ENCODE peak calls at places on chromosomes 3 and 15, in five cellular contexts. V is EL; I is amniotic stem cell; A is activated T-helper 9 cell treated with anti-CD3 and anti-CD28 coated beads, Interleukin-2, amount 50 U/mL, for 16 hours; U is skeletal muscle cell. O is an unnamed sample.

GRCh38 chr3:178845446-178846118 is 226.0 kb downstream of the ZMAT3 start:
- DNase-seq in V (peak; percentile 42), U (peak; percentile 32), I (no peak), A (no peak), O (no peak)

GRCh38 chr3:46926871-46927717 is 49.5 kb downstream of the CCDC12 start:
- DNase-seq in A (no peak), V (no peak), U (no peak), I (no peak), O (peak; percentile 92)

GRCh38 chr3:98695816-98696215 is 67.3 kb upstream of the ST3GAL6 start:
- DNase-seq in A (no peak), V (peak; percentile 52), U (no peak), I (no peak), O (no peak)

GRCh38 chr3:100602506-100603444 is 6.6 kb upstream of the ADGRG7 start:
- DNase-seq in I (no peak), U (no peak), V (peak; percentile 18), A (no peak), O (no peak)

GRCh38 chr3:170499562-170500156 is 81.0 kb downstream of the CLDN11 start:
- DNase-seq in A (no peak), U (no peak), V (peak; percentile 65), I (no peak), O (peak; percentile 19)

GRCh38 chr15:80173022-80173759 is 20.4 kb downstream of the FAH start:
- DNase-seq in I (no peak), V (peak; percentile 47), U (no peak), A (peak; percentile 29), O (peak; percentile 69)

GRCh38 chr3:134381836-134382442 is 7.7 kb upstream of the AMOTL2 start:
- DNase-seq in U (no peak), I (no peak), V (no peak), A (no peak), O (no peak)

GRCh38 chr3:70056081-70056480 is 56.5 kb downstream of the SAMMSON start:
- DNase-seq in A (no peak), V (no peak), U (no peak), I (no peak), O (no peak)

GRCh38 chr15:41801850-41802455 is 25.9 kb upstream of the JMJD7 start:
- DNase-seq in U (no peak), A (no peak), I (no peak), V (no peak), O (no peak)

GRCh38 chr3:11005686-11006256 is 13.2 kb downstream of the SLC6A1 start:
- DNase-seq in A (no peak), U (no peak), I (no peak), V (no peak), O (no peak)

GRCh38 chr15:60184579-60184978 is 180.5 kb downstream of the FOXB1 start:
- DNase-seq in A (no peak), V (peak; percentile 70), U (no peak), I (no peak), O (no peak)

GRCh38 chr15:58043192-58043903 is 22.2 kb downstream of the ALDH1A2 start:
- DNase-seq in U (no peak), I (no peak), A (no peak), V (peak; percentile 44), O (peak; percentile 44)

GRCh38 chr15:82737975-82738374 is 28.3 kb upstream of the AP3B2 start:
- DNase-seq in V (peak; percentile 6), U (no peak), A (no peak), I (no peak), O (peak; percentile 12)

GRCh38 chr3:111758642-111759041 is 100.4 kb upstream of the PHLDB2 start:
- DNase-seq in U (no peak), V (peak; percentile 66), A (no peak), I (no peak), O (peak; percentile 11)

GRCh38 chr3:192188218-192188835 is 539.0 kb downstream of the FGF12 start:
- DNase-seq in I (no peak), U (no peak), A (no peak), V (peak; percentile 37), O (peak; percentile 58)